ENCODE peak calls at places on chromosomes 3 and 15, in eight cellular contexts. T, Q, V, H, L, U, B and D are unnamed samples. For H3K27me3, the result is how much of the 10 kb centered on the place peaks cover.

GRCh38 chr15:80207887-80208286 is 44.1 kb downstream of the CTXND1 start:
- DNase-seq in Q (no peak), B (no peak), T (no peak), V (no peak), U (no peak), H (no peak), L (no peak), D (no peak)

GRCh38 chr3:10645800-10646199 is 140.4 kb upstream of the ATP2B2 start:
- DNase-seq in H (no peak), U (peak), V (peak), B (no peak), T (no peak), Q (no peak), L (no peak), D (no peak)

GRCh38 chr3:194720048-194720447 is 34.4 kb downstream of the FAM43A start:
- DNase-seq in U (no peak), Q (no peak), L (no peak), H (no peak), V (no peak), B (no peak), T (no peak), D (no peak)

GRCh38 chr3:190414297-190414696 is 26.3 kb downstream of the CLDN16 start:
- DNase-seq in H (no peak), T (no peak), B (no peak), U (no peak), V (no peak), L (no peak), Q (no peak), D (no peak)

GRCh38 chr15:84946772-84947489 is 34.7 kb upstream of the PDE8A start:
- DNase-seq in H (no peak), B (peak), U (no peak), Q (no peak), T (peak), V (no peak), L (no peak), D (no peak)

GRCh38 chr3:30370681-30371271 is 235.6 kb upstream of the TGFBR2 start:
- DNase-seq in V (no peak), U (no peak), H (no peak), Q (no peak), L (no peak), T (no peak), B (no peak), D (no peak)

GRCh38 chr3:195073866-195074860 is 196.8 kb downstream of the XXYLT1 start:
- DNase-seq in L (peak), V (peak), T (no peak), H (no peak), B (peak), Q (no peak), U (peak), D (no peak)

GRCh38 chr3:11251807-11252176 is 20.4 kb upstream of the ATG7 start:
- DNase-seq in L (no peak), V (no peak), U (no peak), H (no peak), B (no peak), Q (no peak), T (no peak), D (no peak)

GRCh38 chr15:98983333-98983732 is 24.3 kb downstream of the PGPEP1L start:
- DNase-seq in V (no peak), U (peak), Q (peak), L (peak), H (no peak), T (peak), B (peak), D (no peak)

GRCh38 chr3:58218904-58219303 is 8.1 kb upstream of the DNASE1L3 start:
- DNase-seq in L (no peak), H (no peak), T (no peak), Q (no peak), B (no peak), V (no peak), U (no peak), D (no peak)

GRCh38 chr15:77012868-77013267 is 17.9 kb downstream of the PSTPIP1 start:
- DNase-seq in L (no peak), Q (no peak), H (peak), V (no peak), U (no peak), B (no peak), T (no peak), D (no peak)

GRCh38 chr15:65310431-65311137 is 6.1 kb downstream of the RNU5B-1 start:
- DNase-seq in U (no peak), B (no peak), Q (peak), T (no peak), L (no peak), H (no peak), V (peak), D (no peak)

GRCh38 chr3:195159819-195160175 is 111.2 kb downstream of the XXYLT1 start:
- DNase-seq in H (no peak), L (no peak), T (no peak), U (no peak), B (no peak), Q (peak), V (no peak), D (no peak)

GRCh38 chr3:149813367-149814281 is 609 bp downstream of the RNF13 start:
- DNase-seq in Q (peak), U (no peak), L (no peak), B (no peak), T (peak), H (peak), V (peak), D (peak)

GRCh38 chr3:82973810-82974209 is 1212.4 kb upstream of the GBE1 start:
- DNase-seq in H (no peak), U (no peak), Q (no peak), L (no peak), B (no peak), T (no peak), V (no peak), D (no peak)

GRCh38 chr15:86317379-86317745 is 237.7 kb downstream of the AGBL1 start:
- DNase-seq in U (no peak), L (no peak), B (no peak), V (no peak), Q (no peak), T (no peak), H (no peak), D (no peak)

GRCh38 chr15:96992817-96993216 is 662.3 kb downstream of the NR2F2 start:
- DNase-seq in V (no peak), U (no peak), T (no peak), L (no peak), Q (no peak), B (no peak), H (no peak), D (no peak)

GRCh38 chr15:72735111-72735510 is 48.4 kb downstream of the ADPGK start:
- DNase-seq in L (no peak), B (no peak), V (no peak), U (no peak), H (no peak), T (no peak), Q (no peak), D (no peak)

GRCh38 chr3:188584162-188584529 is 430.2 kb downstream of the LPP start:
- DNase-seq in U (no peak), L (no peak), T (peak), B (no peak), V (no peak), Q (peak), H (no peak), D (no peak)

GRCh38 chr15:29516929-29517328 is 247.3 kb upstream of the NSMCE3 start:
- DNase-seq in Q (no peak), U (no peak), T (no peak), V (no peak), H (no peak), B (no peak), L (no peak), D (no peak)

GRCh38 chr15:82810061-82810862 is 834 bp downstream of the WHAMM start:
- DNase-seq in U (peak), B (peak), T (peak), Q (peak), V (peak), H (peak), L (peak), D (no peak)

GRCh38 chr15:46900992-46901391 is 816.3 kb upstream of the SEMA6D start:
- DNase-seq in H (no peak), T (no peak), U (no peak), B (no peak), Q (no peak), L (no peak), V (no peak), D (no peak)

GRCh38 chr15:25394893-25395292 is 43.9 kb downstream of the UBE3A start:
- DNase-seq in Q (no peak), U (no peak), B (no peak), H (no peak), T (no peak), L (no peak), V (no peak), D (no peak)

GRCh38 chr3:73832426-73832825 is 207.7 kb upstream of the PDZRN3 start:
- DNase-seq in U (no peak), T (no peak), Q (no peak), H (no peak), L (peak), B (no peak), V (no peak), D (no peak)

GRCh38 chr3:70776081-70776480 is 463.6 kb upstream of the MDFIC2 start:
- DNase-seq in U (no peak), B (no peak), L (no peak), T (no peak), V (no peak), H (no peak), Q (no peak), D (no peak)

GRCh38 chr3:70771426-70772147 is 459.1 kb upstream of the MDFIC2 start:
- DNase-seq in B (no peak), Q (peak), U (no peak), H (no peak), V (no peak), L (no peak), T (no peak), D (no peak)

GRCh38 chr3:70775257-70775656 is 462.8 kb upstream of the MDFIC2 start:
- DNase-seq in V (no peak), H (no peak), L (no peak), B (no peak), Q (no peak), U (no peak), T (no peak), D (no peak)

GRCh38 chr3:70779296-70779695 is 466.9 kb upstream of the MDFIC2 start:
- DNase-seq in Q (no peak), T (no peak), V (no peak), B (no peak), U (no peak), L (no peak), H (no peak), D (no peak)

DNA sequence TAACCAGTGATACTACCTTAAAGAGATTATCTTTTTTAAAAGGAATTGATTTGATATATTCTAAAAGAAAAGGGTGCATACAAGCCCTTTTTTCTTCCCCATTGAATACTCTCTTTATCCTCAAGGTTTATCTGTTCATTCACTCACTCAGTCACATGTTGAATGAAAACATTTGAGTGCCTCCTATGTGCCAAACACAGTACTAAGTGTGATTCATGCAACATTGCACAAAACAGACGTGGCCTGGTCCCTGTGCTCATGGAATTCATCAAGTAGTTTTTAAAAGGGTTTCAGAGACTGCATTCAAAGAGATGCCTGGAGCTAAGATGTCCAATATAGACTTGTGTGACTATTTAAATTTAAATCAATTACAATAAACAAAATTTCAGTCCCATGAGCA is 462.2 kb upstream of the MDFIC2 start:
- DNase-seq in Q (peak), B (no peak), L (no peak), H (no peak), T (no peak), V (no peak), U (no peak), D (no peak)
- H3K27ac ChIP-seq in Q (no peak), B (no peak), L (no peak), H (no peak), T (no peak), V (no peak), U (no peak), D (no peak)

GRCh38 chr3:71681224-71681668 is 44.0 kb downstream of the EIF4E3 start:
- DNase-seq in U (peak), Q (peak), T (peak), L (peak), V (no peak), H (peak), B (peak), D (peak)
- H3K4me3 ChIP-seq in U (no peak), Q (no peak), T (no peak), L (no peak), V (no peak), H (no peak), B (no peak), D (no peak)

DNA sequence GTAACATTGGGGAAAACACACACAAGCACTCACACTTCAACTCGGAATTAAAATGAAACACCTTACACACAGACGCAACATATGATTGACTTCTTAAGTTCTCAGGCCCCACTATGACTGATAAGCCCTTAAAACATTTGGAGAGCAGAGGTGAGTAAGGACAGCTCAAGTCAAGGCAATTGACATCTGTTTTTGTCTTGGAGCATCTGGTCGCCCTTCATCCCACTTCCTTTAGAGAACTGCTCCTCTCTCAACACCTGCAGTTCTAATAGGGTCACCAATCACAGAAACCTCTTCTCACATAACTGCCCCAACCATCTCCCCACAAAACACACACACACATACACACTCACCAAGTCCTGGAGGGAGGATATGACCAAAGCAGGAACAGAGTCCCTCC is 43.4 kb downstream of the ERC2 start:
- DNase-seq in H (no peak), V (no peak), Q (no peak), L (no peak), T (no peak), U (no peak), B (no peak), D (no peak)
- H3K27me3 ChIP-seq in H (under half), V (under half), Q (under half), L (under half), T (under half), U (under half), B (under half), D (under half)

GRCh38 chr15:91865903-91866302 is 12.4 kb downstream of the SLCO3A1 start:
- DNase-seq in L (no peak), U (no peak), Q (peak), V (no peak), T (no peak), H (no peak), B (no peak), D (no peak)

GRCh38 chr15:91865486-91865885 is 12.0 kb downstream of the SLCO3A1 start:
- DNase-seq in L (no peak), T (no peak), V (no peak), U (no peak), Q (no peak), B (no peak), H (no peak), D (no peak)

GRCh38 chr15:91863621-91864255 is 10.2 kb downstream of the SLCO3A1 start:
- DNase-seq in U (no peak), L (no peak), Q (no peak), V (no peak), B (no peak), T (no peak), H (no peak), D (no peak)

GRCh38 chr15:91862891-91863520 is 9.5 kb downstream of the SLCO3A1 start:
- DNase-seq in B (no peak), T (no peak), L (no peak), U (no peak), V (no peak), Q (no peak), H (no peak), D (no peak)

DNA sequence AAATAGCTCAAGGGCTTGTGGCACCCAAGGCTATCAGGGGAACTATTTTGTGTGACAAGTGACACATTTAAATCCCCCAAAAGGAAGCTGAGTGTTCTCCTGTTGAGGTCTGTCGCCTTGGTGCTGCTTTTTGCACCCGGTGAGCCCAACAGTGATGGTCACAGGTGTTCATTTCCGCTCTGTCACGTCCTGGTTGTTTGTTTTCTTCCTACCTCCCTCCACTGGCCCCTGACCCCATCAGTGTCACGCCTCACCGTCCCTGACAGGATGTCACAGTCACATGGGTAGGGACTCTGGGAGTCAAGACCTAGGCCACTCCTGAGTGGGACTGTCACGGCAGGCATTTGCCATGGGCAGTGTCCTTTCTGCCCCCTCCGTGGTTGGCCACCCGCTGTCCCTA is 11.2 kb downstream of the SLCO3A1 start:
- DNase-seq in L (no peak), T (no peak), B (no peak), Q (no peak), U (no peak), V (no peak), H (no peak), D (no peak)
- H3K27ac ChIP-seq in L (peak), T (no peak), B (no peak), Q (no peak), U (peak), V (peak), H (no peak), D (no peak)

GRCh38 chr3:132659370-132660055 is at the start of gene ACAD11:
- DNase-seq in H (no peak), Q (peak), V (peak), U (peak), T (peak), B (peak), L (peak), D (no peak)

GRCh38 chr3:132660056-132660744 is at the start of gene UBA5:
- DNase-seq in T (peak), B (peak), Q (peak), L (peak), H (peak), V (peak), U (peak), D (no peak)

GRCh38 chr3:132661120-132661519 is 991 bp downstream of the UBA5 start:
- DNase-seq in L (no peak), H (no peak), Q (no peak), U (no peak), V (no peak), B (no peak), T (no peak), D (no peak)

GRCh38 chr3:132660745-132661067 is 577 bp downstream of the UBA5 start:
- DNase-seq in V (no peak), B (no peak), T (no peak), H (no peak), L (no peak), Q (peak), U (no peak), D (no peak)

DNA sequence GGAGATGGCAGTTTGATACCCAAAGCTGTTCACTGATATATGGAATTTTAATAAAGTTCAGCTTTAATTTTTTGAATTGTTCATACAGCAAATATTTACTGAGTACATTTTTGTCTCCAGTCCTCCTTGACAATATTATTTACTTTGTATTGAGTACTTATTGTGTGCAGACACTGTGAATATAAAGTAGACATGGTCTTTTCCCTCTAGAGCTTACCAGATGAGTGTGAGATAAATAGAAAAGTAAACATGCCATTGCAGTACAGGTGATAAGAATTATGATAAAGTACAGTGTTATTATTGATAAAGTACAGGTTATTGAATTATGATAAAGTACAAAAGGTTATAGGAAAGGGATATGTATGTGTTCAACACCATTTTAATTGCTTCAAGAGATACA is 2.1 kb downstream of the UBA5 start:
- DNase-seq in T (no peak), B (no peak), L (no peak), V (no peak), H (no peak), Q (no peak), U (no peak), D (no peak)
- H3K4me3 ChIP-seq in T (no peak), B (no peak), L (no peak), V (no peak), H (no peak), Q (no peak), U (no peak), D (no peak)